ENCODE peak calls at places on chromosome 22, in seven cellular contexts. K, W, F, P, U, J and Y are unnamed samples.

GRCh38 chr22:49924113-49924833 is 5.8 kb downstream of the CRELD2 start:
- DNase-seq in F (no peak), W (no peak), J (no peak), P (no peak), K (no peak), U (no peak), Y (no peak)

GRCh38 chr22:22752199-22752555 is 107.8 kb downstream of the GGTLC2 start:
- DNase-seq in P (no peak), J (no peak), U (no peak), F (no peak), K (no peak), W (no peak), Y (no peak)

GRCh38 chr22:22684605-22685561 is 40.5 kb downstream of the GGTLC2 start:
- DNase-seq in P (peak; percentile 78), W (no peak), K (no peak), J (no peak), U (no peak), F (peak; percentile 42), Y (no peak)

GRCh38 chr22:19524170-19525115 is at the start of gene CLDN5:
- DNase-seq in P (peak; percentile 54), J (no peak), K (peak; percentile 56), F (no peak), W (no peak), U (peak; percentile 89), Y (peak; percentile 89)

GRCh38 chr22:41447435-41448188 is 1.0 kb upstream of the TOB2 start:
- DNase-seq in W (peak; percentile 73), U (peak; percentile 50), J (no peak), F (no peak), P (peak; percentile 33), K (no peak), Y (no peak)

GRCh38 chr22:32164084-32164894 is 5.2 kb upstream of the C22orf42 start:
- DNase-seq in J (no peak), K (no peak), U (no peak), F (no peak), P (no peak), W (no peak), Y (no peak)

GRCh38 chr22:45816771-45817170 is 145.1 kb downstream of the ATXN10 start:
- DNase-seq in P (no peak), F (no peak), K (no peak), W (no peak), J (no peak), U (no peak), Y (no peak)

GRCh38 chr22:45235101-45235777 is 5.5 kb downstream of the KIAA0930 start:
- DNase-seq in F (peak; percentile 87), J (peak; percentile 81), P (no peak), U (no peak), W (no peak), K (peak; percentile 80), Y (no peak)

GRCh38 chr22:46273432-46274148 is 5.8 kb downstream of the TTC38 start:
- DNase-seq in J (no peak), W (no peak), P (no peak), U (no peak), K (no peak), F (no peak), Y (no peak)

GRCh38 chr22:22103078-22103593 is 120.5 kb upstream of the TOP3B start:
- DNase-seq in U (peak; percentile 44), P (peak; percentile 91), W (no peak), J (no peak), K (no peak), F (no peak), Y (no peak)

GRCh38 chr22:49103314-49104052 is 724.2 kb downstream of the BRD1 start:
- DNase-seq in W (no peak), J (no peak), F (no peak), P (no peak), K (no peak), U (peak; percentile 73), Y (no peak)

DNA sequence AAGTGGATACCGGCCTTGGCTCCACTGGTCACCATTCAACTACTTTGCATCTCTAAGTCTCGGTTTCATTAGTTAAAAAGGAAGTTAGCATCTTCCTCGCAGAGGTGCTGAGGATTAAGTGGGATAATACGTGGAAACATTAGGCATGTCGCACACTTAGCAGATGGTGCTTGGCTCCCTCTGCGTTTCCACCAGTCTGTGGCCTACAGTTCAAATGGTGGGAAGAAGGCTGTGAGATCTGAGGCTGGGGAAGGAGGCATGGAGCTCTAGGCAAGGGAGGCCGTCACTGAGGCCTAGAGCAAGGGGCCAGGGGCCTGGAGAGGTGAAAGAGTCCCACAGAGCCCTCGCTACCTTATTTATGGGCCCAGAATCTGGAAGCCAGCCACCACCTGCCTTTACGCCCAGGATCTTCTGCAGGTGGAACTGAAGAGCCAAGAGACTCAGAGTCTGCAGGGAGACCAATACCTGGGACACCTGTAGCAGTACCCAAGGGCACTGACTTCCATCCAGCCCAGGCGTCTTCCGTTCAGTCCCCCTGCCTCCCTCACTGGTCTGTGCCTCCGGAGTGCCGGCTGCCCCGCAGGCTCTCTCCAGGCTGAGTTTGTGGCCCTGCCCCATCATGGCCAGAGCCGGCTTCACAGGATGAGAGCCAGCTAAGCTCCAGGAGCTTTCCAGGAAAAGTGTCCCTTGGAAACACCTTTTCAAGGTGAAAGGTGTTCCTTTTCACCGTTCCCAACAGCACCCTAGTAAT is 66.1 kb upstream of the A4GALT start:
- DNase-seq in K (no peak), F (no peak), P (no peak), U (no peak), J (no peak), W (no peak), Y (no peak)
- TF ChIP-seq TAF1 in K (no peak), F (no peak), P (no peak), U (no peak), J (no peak), W (no peak), Y (no peak)

GRCh38 chr22:39908121-39908520 is 7.2 kb downstream of the GRAP2 start:
- DNase-seq in W (no peak), F (no peak), J (no peak), U (no peak), K (no peak), P (no peak), Y (no peak)

GRCh38 chr22:39905686-39906085 is 4.8 kb downstream of the GRAP2 start:
- DNase-seq in K (no peak), J (no peak), U (no peak), W (no peak), F (no peak), P (no peak), Y (no peak)

GRCh38 chr22:39907605-39908097 is 6.8 kb downstream of the GRAP2 start:
- DNase-seq in K (no peak), U (no peak), W (no peak), F (no peak), J (no peak), P (no peak), Y (no peak)

GRCh38 chr22:39906207-39906606 is 5.3 kb downstream of the GRAP2 start:
- DNase-seq in U (no peak), W (no peak), P (no peak), J (no peak), F (no peak), K (no peak), Y (no peak)

GRCh38 chr22:39907035-39907434 is 6.2 kb downstream of the GRAP2 start:
- DNase-seq in W (no peak), F (no peak), P (no peak), J (no peak), K (no peak), U (no peak), Y (no peak)
- TF ChIP-seq TAF1 in W (no peak), F (no peak), P (no peak), J (no peak), K (no peak), U (no peak), Y (no peak)

GRCh38 chr22:38866024-38866398 is 6.0 kb downstream of the CBX6 start:
- DNase-seq in P (no peak), J (no peak), U (no peak), K (no peak), F (no peak), W (no peak), Y (no peak)

GRCh38 chr22:38867124-38867455 is 4.9 kb downstream of the CBX6 start:
- DNase-seq in U (no peak), P (no peak), W (no peak), F (no peak), J (no peak), K (no peak), Y (no peak)

GRCh38 chr22:38866399-38867123 is 5.5 kb downstream of the CBX6 start:
- DNase-seq in F (no peak), J (no peak), K (no peak), P (no peak), W (no peak), U (no peak), Y (peak; percentile 83)

GRCh38 chr22:38864361-38865191 is 7.4 kb downstream of the CBX6 start:
- DNase-seq in U (no peak), K (no peak), F (no peak), J (no peak), W (no peak), P (no peak), Y (no peak)

DNA sequence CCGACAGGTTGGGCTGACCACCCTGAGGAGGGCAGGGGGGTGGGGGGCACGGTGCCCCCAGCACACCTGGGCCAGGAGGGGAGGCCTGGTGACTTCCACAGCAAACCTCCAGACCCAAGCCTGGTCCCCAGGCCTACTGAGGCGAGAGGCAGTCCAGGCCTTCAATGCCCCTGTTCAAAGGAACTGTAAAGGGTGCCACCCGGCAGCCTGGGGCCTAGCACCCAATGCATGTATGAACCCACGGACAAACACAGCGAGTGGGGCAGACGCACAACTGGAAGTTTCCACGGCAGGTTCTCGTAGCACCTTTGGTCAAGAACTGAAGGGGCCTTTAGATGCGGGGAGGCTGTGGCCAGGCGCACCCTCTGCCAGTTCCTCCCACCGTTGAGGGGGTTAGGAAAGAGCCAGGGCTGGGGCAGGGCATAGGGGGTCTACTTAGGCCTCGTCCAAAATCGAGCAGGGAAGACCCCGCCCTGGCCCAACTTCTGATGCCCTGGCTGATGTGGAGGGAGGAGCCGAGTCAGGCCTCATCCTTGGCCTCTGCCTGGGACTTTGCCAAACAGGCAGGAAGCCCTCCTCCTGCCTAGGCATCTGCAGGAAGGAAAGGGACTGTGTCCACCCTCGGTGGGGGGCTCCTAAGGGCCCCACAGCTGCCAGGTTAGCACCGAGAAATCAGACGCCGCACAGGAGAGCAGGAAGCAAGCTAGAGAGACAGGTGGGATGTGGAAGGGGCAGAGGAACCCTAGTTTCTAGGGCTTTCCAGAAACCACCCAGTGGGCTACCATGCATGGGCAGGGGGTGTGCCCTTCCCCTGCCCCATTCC is 6.6 kb downstream of the CBX6 start:
- DNase-seq in K (no peak), U (no peak), W (no peak), F (no peak), J (no peak), P (no peak), Y (no peak)
- TF ChIP-seq TAF1 in K (no peak), U (no peak), W (no peak), F (no peak), J (no peak), P (no peak), Y (no peak)

DNA sequence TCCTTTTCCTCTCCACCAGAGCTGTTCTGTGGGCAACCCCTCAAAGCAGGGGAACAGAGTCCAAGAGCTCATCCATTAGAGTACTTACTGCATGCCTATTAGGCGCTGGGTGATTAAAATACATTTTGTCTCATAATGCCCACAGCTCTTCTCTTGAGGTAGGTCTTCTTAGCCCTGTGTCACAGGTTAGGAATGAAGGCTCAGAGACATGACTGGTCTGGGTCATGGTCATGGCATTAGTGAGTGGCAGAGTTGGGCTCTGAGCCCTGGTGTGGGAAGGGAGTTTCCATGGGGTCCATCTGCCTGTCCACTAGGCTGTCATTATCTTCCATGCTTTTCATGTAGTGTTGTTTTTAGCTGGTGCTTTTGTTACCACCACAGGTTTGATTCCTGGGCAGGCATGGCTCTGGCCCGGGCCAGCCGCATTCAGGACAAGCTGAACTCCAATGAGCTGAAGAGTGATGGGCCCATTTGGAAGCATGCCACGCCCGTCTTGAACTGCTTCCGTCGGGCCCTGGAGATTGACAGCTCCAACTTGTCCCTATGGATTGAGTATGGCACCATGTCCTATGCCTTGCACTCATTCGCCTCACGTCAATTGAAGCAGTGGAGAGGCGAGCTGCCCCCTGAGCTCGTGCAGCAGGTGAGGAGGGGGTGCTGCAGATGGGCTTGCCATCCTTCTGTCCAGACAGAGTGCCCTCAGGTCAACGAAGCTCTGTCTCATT is 76.1 kb downstream of the CABIN1 start:
- DNase-seq in U (no peak), J (no peak), F (no peak), W (no peak), P (no peak), K (no peak), Y (no peak)
- TF ChIP-seq TAF1 in U (no peak), J (no peak), F (no peak), W (no peak), P (no peak), K (no peak), Y (no peak)